ENCODE peak calls at places on chromosome X, in seven cellular contexts. One of them, this sample, is unnamed.

GRCh38 chrX:55758033-55758432 is 40.5 kb downstream of the RRAGB start:
- DNase-seq in osteocyte: no peak
- DNase-seq in fibroblast of pulmonary artery: peak; percentile 2
- DNase-seq in suprapubic skin: no peak
- DNase-seq in left ventricle myocardium inferior: no peak
- DNase-seq in GM20000: no peak
- DNase-seq in fibroblast of lung: peak; percentile 59
- DNase-seq in this sample: no peak

GRCh38 chrX:132671229-132671641 is 182.4 kb upstream of the MBNL3 start:
- DNase-seq in osteocyte: no peak
- DNase-seq in GM20000: no peak
- DNase-seq in suprapubic skin: no peak
- DNase-seq in fibroblast of lung: peak; percentile 33
- DNase-seq in left ventricle myocardium inferior: no peak
- DNase-seq in fibroblast of pulmonary artery: no peak
- DNase-seq in this sample: no peak

GRCh38 chrX:136619889-136620505 is 28.0 kb upstream of the CD40LG start:
- DNase-seq in fibroblast of pulmonary artery: no peak
- DNase-seq in GM20000: no peak
- DNase-seq in osteocyte: no peak
- DNase-seq in suprapubic skin: no peak
- DNase-seq in fibroblast of lung: no peak
- DNase-seq in left ventricle myocardium inferior: no peak
- DNase-seq in this sample: no peak

GRCh38 chrX:47662144-47662657 is 3.2 kb upstream of the UXT start:
- DNase-seq in osteocyte: peak; percentile 46
- DNase-seq in fibroblast of pulmonary artery: peak; percentile 90
- DNase-seq in suprapubic skin: no peak
- DNase-seq in GM20000: no peak
- DNase-seq in left ventricle myocardium inferior: no peak
- DNase-seq in fibroblast of lung: peak; percentile 87
- DNase-seq in this sample: no peak

GRCh38 chrX:134734343-134735001 is 76.2 kb upstream of the PLAC1 start:
- DNase-seq in left ventricle myocardium inferior: no peak
- DNase-seq in suprapubic skin: no peak
- DNase-seq in fibroblast of lung: peak; percentile 87
- DNase-seq in osteocyte: no peak
- DNase-seq in fibroblast of pulmonary artery: peak; percentile 51
- DNase-seq in GM20000: no peak
- DNase-seq in this sample: no peak

GRCh38 chrX:104922206-104922621 is 298.3 kb downstream of the TEX13A start:
- DNase-seq in suprapubic skin: no peak
- DNase-seq in fibroblast of pulmonary artery: peak; percentile 74
- DNase-seq in left ventricle myocardium inferior: peak; percentile 22
- DNase-seq in GM20000: peak; percentile 51
- DNase-seq in fibroblast of lung: peak; percentile 54
- DNase-seq in osteocyte: peak; percentile 87
- DNase-seq in this sample: peak; percentile 26

GRCh38 chrX:50712777-50713176 is 101.2 kb downstream of the SHROOM4 start:
- DNase-seq in fibroblast of lung: no peak
- DNase-seq in osteocyte: no peak
- DNase-seq in GM20000: no peak
- DNase-seq in fibroblast of pulmonary artery: no peak
- DNase-seq in left ventricle myocardium inferior: no peak
- DNase-seq in suprapubic skin: no peak
- DNase-seq in this sample: no peak

GRCh38 chrX:24117288-24117687 is 32.2 kb upstream of the ZFX start:
- DNase-seq in suprapubic skin: no peak
- DNase-seq in fibroblast of lung: peak; percentile 72
- DNase-seq in fibroblast of pulmonary artery: peak; percentile 64
- DNase-seq in GM20000: no peak
- DNase-seq in left ventricle myocardium inferior: no peak
- DNase-seq in osteocyte: no peak
- DNase-seq in this sample: no peak

GRCh38 chrX:149570668-149571067 is 16.6 kb downstream of the MAGEA9B start:
- DNase-seq in GM20000: no peak
- DNase-seq in fibroblast of pulmonary artery: peak; percentile 60
- DNase-seq in fibroblast of lung: peak; percentile 39
- DNase-seq in left ventricle myocardium inferior: no peak
- DNase-seq in osteocyte: no peak
- DNase-seq in suprapubic skin: no peak
- DNase-seq in this sample: no peak

GRCh38 chrX:122220644-122221373 is 963.3 kb upstream of the GRIA3 start:
- DNase-seq in suprapubic skin: no peak
- DNase-seq in osteocyte: no peak
- DNase-seq in fibroblast of pulmonary artery: no peak
- DNase-seq in fibroblast of lung: no peak
- DNase-seq in left ventricle myocardium inferior: no peak
- DNase-seq in GM20000: no peak
- DNase-seq in this sample: no peak

GRCh38 chrX:2243913-2244460 is 256.8 kb downstream of the DHRSX start:
- DNase-seq in fibroblast of pulmonary artery: no peak
- DNase-seq in suprapubic skin: no peak
- DNase-seq in left ventricle myocardium inferior: no peak
- DNase-seq in osteocyte: no peak
- DNase-seq in fibroblast of lung: peak; percentile 13
- DNase-seq in GM20000: no peak
- DNase-seq in this sample: no peak

GRCh38 chrX:44343412-44343942 is at the start of gene EFHC2:
- DNase-seq in fibroblast of lung: peak; percentile 21
- DNase-seq in fibroblast of pulmonary artery: peak; percentile 20
- DNase-seq in GM20000: peak; percentile 1
- DNase-seq in left ventricle myocardium inferior: peak; percentile 29
- DNase-seq in osteocyte: no peak
- DNase-seq in suprapubic skin: no peak
- DNase-seq in this sample: no peak

GRCh38 chrX:27336466-27337091 is 126.6 kb downstream of the PPP4R3C start:
- DNase-seq in fibroblast of lung: no peak
- DNase-seq in fibroblast of pulmonary artery: peak; percentile 31
- DNase-seq in left ventricle myocardium inferior: no peak
- DNase-seq in osteocyte: no peak
- DNase-seq in GM20000: peak; percentile 3
- DNase-seq in suprapubic skin: no peak
- DNase-seq in this sample: no peak

GRCh38 chrX:15418041-15418706 is 34.0 kb upstream of the VEGFD start:
- DNase-seq in GM20000: no peak
- DNase-seq in fibroblast of lung: peak; percentile 81
- DNase-seq in fibroblast of pulmonary artery: peak; percentile 44
- DNase-seq in left ventricle myocardium inferior: no peak
- DNase-seq in osteocyte: no peak
- DNase-seq in suprapubic skin: no peak
- DNase-seq in this sample: no peak

GRCh38 chrX:13489451-13489850 is 80.0 kb upstream of the EGFL6 start:
- DNase-seq in GM20000: no peak
- DNase-seq in suprapubic skin: peak; percentile 84
- DNase-seq in fibroblast of lung: peak; percentile 81
- DNase-seq in fibroblast of pulmonary artery: peak; percentile 69
- DNase-seq in osteocyte: no peak
- DNase-seq in left ventricle myocardium inferior: peak; percentile 48
- DNase-seq in this sample: no peak

GRCh38 chrX:39905475-39905889 is 192.3 kb downstream of the BCOR start:
- DNase-seq in left ventricle myocardium inferior: no peak
- DNase-seq in fibroblast of pulmonary artery: peak; percentile 40
- DNase-seq in osteocyte: no peak
- DNase-seq in suprapubic skin: no peak
- DNase-seq in GM20000: no peak
- DNase-seq in fibroblast of lung: peak; percentile 30
- DNase-seq in this sample: no peak

GRCh38 chrX:119758682-119759332 is 419 bp downstream of the SOWAHD start:
- DNase-seq in fibroblast of lung: no peak
- DNase-seq in left ventricle myocardium inferior: peak; percentile 13
- DNase-seq in GM20000: no peak
- DNase-seq in suprapubic skin: no peak
- DNase-seq in fibroblast of pulmonary artery: no peak
- DNase-seq in osteocyte: no peak
- DNase-seq in this sample: no peak

GRCh38 chrX:37956223-37956622 is 50.1 kb upstream of the SYTL5 start:
- DNase-seq in fibroblast of lung: no peak
- DNase-seq in left ventricle myocardium inferior: no peak
- DNase-seq in osteocyte: no peak
- DNase-seq in fibroblast of pulmonary artery: no peak
- DNase-seq in GM20000: no peak
- DNase-seq in suprapubic skin: no peak
- DNase-seq in this sample: no peak

GRCh38 chrX:37958493-37959211 is 47.7 kb upstream of the SYTL5 start:
- DNase-seq in fibroblast of pulmonary artery: peak; percentile 9
- DNase-seq in left ventricle myocardium inferior: no peak
- DNase-seq in GM20000: no peak
- DNase-seq in osteocyte: peak; percentile 85
- DNase-seq in suprapubic skin: no peak
- DNase-seq in fibroblast of lung: peak; percentile 52
- DNase-seq in this sample: no peak

GRCh38 chrX:37955273-37955672 is 51.1 kb upstream of the SYTL5 start:
- DNase-seq in GM20000: no peak
- DNase-seq in suprapubic skin: no peak
- DNase-seq in fibroblast of pulmonary artery: no peak
- DNase-seq in osteocyte: no peak
- DNase-seq in left ventricle myocardium inferior: no peak
- DNase-seq in fibroblast of lung: no peak
- DNase-seq in this sample: no peak

GRCh38 chrX:37959212-37960021 is 46.9 kb upstream of the SYTL5 start:
- DNase-seq in osteocyte: no peak
- DNase-seq in fibroblast of pulmonary artery: no peak
- DNase-seq in GM20000: no peak
- DNase-seq in suprapubic skin: no peak
- DNase-seq in fibroblast of lung: no peak
- DNase-seq in left ventricle myocardium inferior: no peak
- DNase-seq in this sample: no peak

DNA sequence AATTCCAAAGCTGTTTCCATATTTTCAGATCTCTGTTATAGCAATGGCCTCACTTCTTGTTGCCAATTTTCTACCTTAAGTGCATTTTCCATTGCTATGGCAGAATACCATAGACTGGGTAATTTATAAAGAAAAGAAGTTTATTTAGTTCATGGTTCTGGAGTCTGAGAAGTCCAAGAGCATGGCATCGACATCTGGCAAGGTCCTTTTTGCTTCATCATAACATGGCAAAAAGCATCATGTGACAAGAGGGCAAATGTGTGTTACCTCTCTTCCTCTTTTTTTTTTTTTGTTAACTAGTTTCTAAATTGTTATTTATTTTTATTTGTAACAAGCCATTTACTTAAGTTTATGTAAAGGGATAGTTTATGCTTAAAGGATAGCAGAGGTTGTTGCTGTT is 45.2 kb upstream of the SYTL5 start:
- DNase-seq in GM20000: no peak
- DNase-seq in suprapubic skin: no peak
- DNase-seq in fibroblast of lung: no peak
- DNase-seq in left ventricle myocardium inferior: no peak
- DNase-seq in osteocyte: no peak
- DNase-seq in fibroblast of pulmonary artery: no peak
- DNase-seq in this sample: no peak
- TF ChIP-seq CTCF in GM20000: no peak
- TF ChIP-seq CTCF in suprapubic skin: no peak
- TF ChIP-seq CTCF in fibroblast of lung: no peak
- TF ChIP-seq CTCF in left ventricle myocardium inferior: no peak
- TF ChIP-seq CTCF in osteocyte: no peak
- TF ChIP-seq CTCF in fibroblast of pulmonary artery: no peak
- TF ChIP-seq CTCF in this sample: no peak

DNA sequence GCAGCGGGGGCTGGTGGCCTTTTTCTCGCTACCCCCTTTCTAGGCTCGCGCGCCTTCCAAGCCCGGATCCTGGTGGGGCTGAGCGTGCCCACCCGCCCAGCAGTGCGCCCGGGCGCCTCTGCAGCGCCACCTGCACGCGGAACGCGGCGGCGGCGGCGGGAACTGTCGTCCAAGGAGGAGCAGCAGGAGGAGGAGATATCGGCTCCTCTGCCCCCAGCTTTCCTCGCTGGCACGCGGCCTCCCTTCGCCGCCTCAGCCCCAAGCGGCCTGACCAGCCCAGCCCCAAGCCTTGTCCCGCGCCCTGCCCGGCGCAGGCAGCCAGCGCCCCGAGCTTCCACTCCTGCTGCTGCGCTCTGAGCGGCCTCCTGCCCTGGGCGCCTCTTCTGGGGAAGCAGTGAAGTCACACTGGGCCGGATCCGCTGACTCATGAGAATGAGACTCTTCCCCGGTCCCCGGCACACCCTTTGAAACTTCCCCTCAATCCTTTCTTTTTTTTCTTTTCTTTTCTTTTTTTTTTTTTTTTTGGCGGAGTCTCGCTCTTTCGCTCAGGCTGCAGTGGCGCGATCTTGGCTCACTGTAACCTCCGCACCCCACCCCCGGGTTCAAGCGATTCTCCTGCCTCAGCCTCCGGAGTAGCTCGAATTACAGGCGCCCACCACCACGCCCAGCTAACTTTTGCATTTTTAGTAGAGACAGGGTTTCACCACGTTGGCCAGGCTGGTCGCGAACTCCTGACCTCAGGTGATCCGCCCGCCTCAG is 10.6 kb upstream of the ELF4 start:
- DNase-seq in fibroblast of pulmonary artery: peak; percentile 80
- DNase-seq in suprapubic skin: peak; percentile 80
- DNase-seq in GM20000: peak; percentile 80
- DNase-seq in left ventricle myocardium inferior: peak; percentile 69
- DNase-seq in osteocyte: peak; percentile 90
- DNase-seq in fibroblast of lung: peak; percentile 75
- DNase-seq in this sample: no peak
- TF ChIP-seq CTCF in fibroblast of pulmonary artery: peak; percentile 5
- TF ChIP-seq CTCF in suprapubic skin: peak; percentile 69
- TF ChIP-seq CTCF in GM20000: peak; percentile 64
- TF ChIP-seq CTCF in left ventricle myocardium inferior: peak; percentile 75
- TF ChIP-seq CTCF in osteocyte: peak; percentile 73
- TF ChIP-seq CTCF in fibroblast of lung: peak; percentile 23
- TF ChIP-seq CTCF in this sample: no peak

DNA sequence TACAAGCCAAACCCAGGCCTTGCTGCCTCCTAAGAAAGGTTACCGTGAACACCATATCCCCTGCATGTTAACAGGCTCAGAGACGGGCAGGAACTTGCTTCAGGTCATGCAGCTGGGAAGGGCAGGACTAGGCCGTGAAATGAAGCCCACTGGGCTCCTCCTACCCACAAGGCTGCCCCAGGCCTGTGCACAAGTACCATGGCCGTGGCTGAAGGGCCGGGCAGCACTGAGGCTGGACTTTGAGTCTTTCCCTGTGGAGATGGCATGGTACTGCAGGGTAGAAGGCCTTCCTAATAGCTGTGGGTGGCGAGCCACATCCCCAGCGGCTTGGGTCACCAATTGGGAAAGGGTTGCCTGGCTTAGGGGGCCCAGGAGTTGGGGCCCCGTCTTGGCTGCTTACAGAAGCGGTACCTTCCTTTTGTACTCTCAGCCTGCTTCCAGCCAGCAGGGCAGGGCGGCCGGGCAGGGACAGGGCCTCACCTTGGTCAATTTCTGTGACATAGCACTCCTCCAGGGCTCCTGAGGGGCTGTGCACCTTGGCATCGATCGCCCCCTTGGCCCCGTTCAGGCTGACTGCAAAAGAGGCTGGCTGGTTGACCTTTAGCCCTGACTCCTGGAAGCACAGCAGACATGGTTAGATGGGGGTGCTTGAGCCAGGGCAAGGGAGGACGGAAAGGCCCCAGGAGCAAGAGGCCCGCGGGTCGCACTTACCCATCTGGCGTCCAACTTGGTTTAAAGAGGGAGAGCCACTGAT is 23.8 kb downstream of the FLNA start:
- DNase-seq in left ventricle myocardium inferior: no peak
- DNase-seq in fibroblast of pulmonary artery: no peak
- DNase-seq in GM20000: no peak
- DNase-seq in fibroblast of lung: no peak
- DNase-seq in osteocyte: no peak
- DNase-seq in suprapubic skin: no peak
- DNase-seq in this sample: no peak
- TF ChIP-seq CTCF in left ventricle myocardium inferior: no peak
- TF ChIP-seq CTCF in fibroblast of pulmonary artery: no peak
- TF ChIP-seq CTCF in GM20000: no peak
- TF ChIP-seq CTCF in fibroblast of lung: no peak
- TF ChIP-seq CTCF in osteocyte: no peak
- TF ChIP-seq CTCF in suprapubic skin: no peak
- TF ChIP-seq CTCF in this sample: no peak

GRCh38 chrX:53071604-53072417 is 10.4 kb upstream of the TSPYL2 start:
- DNase-seq in fibroblast of lung: peak; percentile 41
- DNase-seq in fibroblast of pulmonary artery: peak; percentile 65
- DNase-seq in suprapubic skin: peak; percentile 83
- DNase-seq in osteocyte: no peak
- DNase-seq in left ventricle myocardium inferior: peak; percentile 51
- DNase-seq in GM20000: peak; percentile 68
- DNase-seq in this sample: no peak
- TF ChIP-seq CTCF in fibroblast of lung: peak; percentile 58
- TF ChIP-seq CTCF in fibroblast of pulmonary artery: peak; percentile 57
- TF ChIP-seq CTCF in suprapubic skin: peak; percentile 41
- TF ChIP-seq CTCF in osteocyte: peak; percentile 67
- TF ChIP-seq CTCF in left ventricle myocardium inferior: peak; percentile 71
- TF ChIP-seq CTCF in GM20000: peak; percentile 30
- TF ChIP-seq CTCF in this sample: no peak